ENCODE peak calls at places on chromosomes 13 and 19, in ten cellular contexts. One of them, this sample, is unnamed.

GRCh38 chr13:113907637-113908617 is 44.1 kb upstream of the GAS6 start:
- DNase-seq in astrocyte of the spinal cord: peak
- DNase-seq in BE2C: no peak
- DNase-seq in ovary: no peak
- DNase-seq in colonic mucosa: peak
- DNase-seq in GM06990: no peak
- DNase-seq in Caco-2: peak
- DNase-seq in heart right ventricle: no peak
- DNase-seq in cardiac fibroblast: peak
- DNase-seq in body of pancreas: peak
- DNase-seq in this sample: peak

GRCh38 chr19:33520048-33520643 is 1.4 kb downstream of the PEPD start:
- DNase-seq in GM06990: no peak
- DNase-seq in body of pancreas: no peak
- DNase-seq in astrocyte of the spinal cord: no peak
- DNase-seq in colonic mucosa: no peak
- DNase-seq in heart right ventricle: no peak
- DNase-seq in cardiac fibroblast: no peak
- DNase-seq in Caco-2: no peak
- DNase-seq in ovary: no peak
- DNase-seq in BE2C: no peak
- DNase-seq in this sample: no peak

GRCh38 chr13:77345150-77345780 is 18.4 kb upstream of the MYCBP2 start:
- DNase-seq in Caco-2: no peak
- DNase-seq in heart right ventricle: no peak
- DNase-seq in astrocyte of the spinal cord: no peak
- DNase-seq in GM06990: peak
- DNase-seq in ovary: no peak
- DNase-seq in BE2C: no peak
- DNase-seq in body of pancreas: no peak
- DNase-seq in cardiac fibroblast: no peak
- DNase-seq in colonic mucosa: no peak
- DNase-seq in this sample: no peak

GRCh38 chr13:31638577-31638976 is 100.7 kb upstream of the RXFP2 start:
- DNase-seq in heart right ventricle: no peak
- DNase-seq in colonic mucosa: no peak
- DNase-seq in astrocyte of the spinal cord: peak
- DNase-seq in GM06990: no peak
- DNase-seq in cardiac fibroblast: peak
- DNase-seq in Caco-2: no peak
- DNase-seq in body of pancreas: no peak
- DNase-seq in ovary: no peak
- DNase-seq in BE2C: no peak
- DNase-seq in this sample: peak

GRCh38 chr19:57527136-57527881 is at the start of gene ZNF549:
- DNase-seq in cardiac fibroblast: peak
- DNase-seq in astrocyte of the spinal cord: peak
- DNase-seq in Caco-2: peak
- DNase-seq in ovary: peak
- DNase-seq in GM06990: peak
- DNase-seq in heart right ventricle: peak
- DNase-seq in BE2C: peak
- DNase-seq in colonic mucosa: peak
- DNase-seq in body of pancreas: peak
- DNase-seq in this sample: peak

GRCh38 chr13:20565120-20565736 is 1.7 kb upstream of the IFT88 start:
- DNase-seq in colonic mucosa: no peak
- DNase-seq in heart right ventricle: no peak
- DNase-seq in Caco-2: no peak
- DNase-seq in astrocyte of the spinal cord: no peak
- DNase-seq in body of pancreas: no peak
- DNase-seq in GM06990: no peak
- DNase-seq in BE2C: no peak
- DNase-seq in ovary: no peak
- DNase-seq in cardiac fibroblast: no peak
- DNase-seq in this sample: no peak

GRCh38 chr13:36347826-36348225 is 1.6 kb upstream of the SPART start:
- DNase-seq in colonic mucosa: no peak
- DNase-seq in Caco-2: no peak
- DNase-seq in cardiac fibroblast: no peak
- DNase-seq in ovary: no peak
- DNase-seq in heart right ventricle: no peak
- DNase-seq in astrocyte of the spinal cord: no peak
- DNase-seq in BE2C: no peak
- DNase-seq in body of pancreas: no peak
- DNase-seq in GM06990: no peak
- DNase-seq in this sample: no peak

GRCh38 chr13:71830736-71831135 is 36.3 kb downstream of the DACH1 start:
- DNase-seq in BE2C: no peak
- DNase-seq in cardiac fibroblast: no peak
- DNase-seq in body of pancreas: no peak
- DNase-seq in Caco-2: no peak
- DNase-seq in heart right ventricle: no peak
- DNase-seq in colonic mucosa: no peak
- DNase-seq in astrocyte of the spinal cord: no peak
- DNase-seq in ovary: no peak
- DNase-seq in GM06990: no peak
- DNase-seq in this sample: no peak

GRCh38 chr13:52348983-52349780 is 56.8 kb downstream of the THSD1 start:
- DNase-seq in astrocyte of the spinal cord: peak
- DNase-seq in heart right ventricle: no peak
- DNase-seq in colonic mucosa: peak
- DNase-seq in GM06990: no peak
- DNase-seq in ovary: no peak
- DNase-seq in BE2C: no peak
- DNase-seq in cardiac fibroblast: peak
- DNase-seq in Caco-2: peak
- DNase-seq in body of pancreas: no peak
- DNase-seq in this sample: peak

GRCh38 chr13:27977476-27978300 is 8.6 kb upstream of the CDX2 start:
- DNase-seq in heart right ventricle: no peak
- DNase-seq in astrocyte of the spinal cord: no peak
- DNase-seq in GM06990: peak
- DNase-seq in ovary: no peak
- DNase-seq in Caco-2: no peak
- DNase-seq in colonic mucosa: peak
- DNase-seq in cardiac fibroblast: peak
- DNase-seq in body of pancreas: no peak
- DNase-seq in BE2C: no peak
- DNase-seq in this sample: no peak

GRCh38 chr19:17996826-17997316 is 11.1 kb upstream of the ARRDC2 start:
- DNase-seq in body of pancreas: peak
- DNase-seq in colonic mucosa: peak
- DNase-seq in astrocyte of the spinal cord: peak
- DNase-seq in Caco-2: peak
- DNase-seq in cardiac fibroblast: peak
- DNase-seq in heart right ventricle: peak
- DNase-seq in ovary: peak
- DNase-seq in BE2C: peak
- DNase-seq in GM06990: peak
- DNase-seq in this sample: no peak

GRCh38 chr13:101309014-101309619 is 107.2 kb downstream of the NALCN start:
- DNase-seq in Caco-2: no peak
- DNase-seq in GM06990: no peak
- DNase-seq in ovary: no peak
- DNase-seq in BE2C: no peak
- DNase-seq in cardiac fibroblast: peak
- DNase-seq in astrocyte of the spinal cord: peak
- DNase-seq in heart right ventricle: no peak
- DNase-seq in colonic mucosa: no peak
- DNase-seq in body of pancreas: no peak
- DNase-seq in this sample: peak

GRCh38 chr19:4362871-4363545 is 19.6 kb downstream of the MPND start:
- DNase-seq in BE2C: no peak
- DNase-seq in GM06990: peak
- DNase-seq in cardiac fibroblast: no peak
- DNase-seq in colonic mucosa: no peak
- DNase-seq in ovary: no peak
- DNase-seq in heart right ventricle: no peak
- DNase-seq in body of pancreas: no peak
- DNase-seq in astrocyte of the spinal cord: no peak
- DNase-seq in Caco-2: no peak
- DNase-seq in this sample: no peak

GRCh38 chr13:45092668-45093067 is 27.6 kb upstream of the GTF2F2 start:
- DNase-seq in GM06990: no peak
- DNase-seq in colonic mucosa: no peak
- DNase-seq in cardiac fibroblast: peak
- DNase-seq in body of pancreas: no peak
- DNase-seq in Caco-2: no peak
- DNase-seq in BE2C: no peak
- DNase-seq in ovary: no peak
- DNase-seq in astrocyte of the spinal cord: peak
- DNase-seq in heart right ventricle: no peak
- DNase-seq in this sample: no peak

DNA sequence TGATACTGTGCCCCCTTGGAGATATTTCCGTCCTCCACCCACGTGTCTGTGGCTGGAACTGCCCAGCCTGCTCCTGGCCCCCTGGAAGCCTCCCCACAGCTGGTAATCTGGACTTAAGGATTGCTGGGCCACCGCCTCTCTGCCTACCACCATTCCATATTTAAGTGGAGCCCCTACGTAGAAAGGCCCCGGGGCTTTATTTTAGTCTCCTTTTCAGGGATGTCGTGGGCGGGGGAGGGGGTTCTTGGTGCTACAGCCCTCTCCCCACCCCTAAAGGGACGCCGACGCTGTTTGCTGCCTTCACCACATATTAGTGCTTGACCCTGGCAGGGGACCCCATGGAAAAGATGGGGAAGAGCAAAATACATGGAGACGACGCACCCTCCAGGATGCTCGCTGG is 2.7 kb upstream of the NOP53 start:
- DNase-seq in heart right ventricle: no peak
- DNase-seq in colonic mucosa: no peak
- DNase-seq in Caco-2: no peak
- DNase-seq in ovary: no peak
- DNase-seq in astrocyte of the spinal cord: peak
- DNase-seq in cardiac fibroblast: peak
- DNase-seq in GM06990: no peak
- DNase-seq in BE2C: no peak
- DNase-seq in body of pancreas: no peak
- DNase-seq in this sample: no peak
- H3K4me3 ChIP-seq in heart right ventricle: peak
- H3K4me3 ChIP-seq in colonic mucosa: no peak
- H3K4me3 ChIP-seq in Caco-2: no peak
- H3K4me3 ChIP-seq in ovary: peak
- H3K4me3 ChIP-seq in astrocyte of the spinal cord: no peak
- H3K4me3 ChIP-seq in cardiac fibroblast: peak
- H3K4me3 ChIP-seq in GM06990: no peak
- H3K4me3 ChIP-seq in BE2C: no peak
- H3K4me3 ChIP-seq in body of pancreas: no peak
- H3K4me3 ChIP-seq in this sample: peak

DNA sequence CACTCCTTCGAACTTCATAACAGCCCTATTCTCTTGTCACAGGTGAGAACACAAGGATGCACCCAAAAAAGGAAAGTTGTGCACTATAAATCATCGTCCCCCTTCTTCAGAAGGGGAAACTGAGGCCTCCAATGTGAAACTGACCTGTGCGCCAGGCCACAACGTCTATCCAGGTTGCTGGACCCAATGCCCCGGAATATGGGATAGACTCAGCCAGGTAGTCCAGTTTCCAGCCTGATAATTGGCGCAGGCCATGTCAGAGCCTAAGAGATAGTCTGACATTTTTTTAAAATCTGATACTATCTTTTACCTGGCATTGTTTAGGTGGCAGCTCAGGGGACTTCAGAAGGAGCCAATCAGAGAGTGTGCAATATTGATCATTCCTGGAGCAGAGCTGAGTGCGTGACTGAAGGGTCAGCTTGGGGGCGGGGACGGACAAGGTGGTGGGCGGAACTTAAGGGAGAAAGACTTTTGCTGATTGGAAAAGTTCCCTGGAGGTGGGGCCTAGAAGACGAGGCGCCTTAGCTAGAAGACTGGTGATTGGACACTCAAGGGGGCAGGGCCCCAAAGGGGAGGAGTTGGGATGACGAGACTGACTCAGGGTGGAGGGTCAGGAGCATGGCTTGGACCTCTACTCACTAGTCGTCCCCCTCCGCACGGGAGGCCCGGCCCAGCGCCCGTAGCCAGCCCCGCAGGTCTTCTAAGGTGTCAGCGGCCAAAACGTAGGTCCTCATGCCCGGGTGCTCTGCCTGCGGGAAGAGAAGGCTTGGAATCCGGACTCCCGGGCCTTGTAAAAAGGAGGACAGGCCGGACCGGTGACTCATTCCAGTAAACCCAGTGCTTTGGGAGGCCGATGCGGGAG is 8.5 kb downstream of the PLEKHA4 start:
- DNase-seq in Caco-2: peak
- DNase-seq in cardiac fibroblast: no peak
- DNase-seq in astrocyte of the spinal cord: no peak
- DNase-seq in colonic mucosa: peak
- DNase-seq in heart right ventricle: no peak
- DNase-seq in BE2C: peak
- DNase-seq in GM06990: peak
- DNase-seq in ovary: no peak
- DNase-seq in body of pancreas: peak
- DNase-seq in this sample: no peak
- H3K4me3 ChIP-seq in Caco-2: no peak
- H3K4me3 ChIP-seq in cardiac fibroblast: no peak
- H3K4me3 ChIP-seq in astrocyte of the spinal cord: no peak
- H3K4me3 ChIP-seq in colonic mucosa: no peak
- H3K4me3 ChIP-seq in heart right ventricle: peak
- H3K4me3 ChIP-seq in BE2C: no peak
- H3K4me3 ChIP-seq in GM06990: peak
- H3K4me3 ChIP-seq in ovary: no peak
- H3K4me3 ChIP-seq in body of pancreas: no peak
- H3K4me3 ChIP-seq in this sample: no peak

GRCh38 chr19:41551711-41552110 is 24.3 kb upstream of the CEACAM21 start:
- DNase-seq in cardiac fibroblast: no peak
- DNase-seq in Caco-2: no peak
- DNase-seq in ovary: no peak
- DNase-seq in colonic mucosa: no peak
- DNase-seq in astrocyte of the spinal cord: no peak
- DNase-seq in GM06990: no peak
- DNase-seq in body of pancreas: no peak
- DNase-seq in heart right ventricle: no peak
- DNase-seq in BE2C: no peak
- DNase-seq in this sample: no peak
- H3K4me3 ChIP-seq in cardiac fibroblast: no peak
- H3K4me3 ChIP-seq in Caco-2: no peak
- H3K4me3 ChIP-seq in ovary: no peak
- H3K4me3 ChIP-seq in colonic mucosa: no peak
- H3K4me3 ChIP-seq in astrocyte of the spinal cord: no peak
- H3K4me3 ChIP-seq in GM06990: peak
- H3K4me3 ChIP-seq in body of pancreas: no peak
- H3K4me3 ChIP-seq in heart right ventricle: no peak
- H3K4me3 ChIP-seq in BE2C: no peak
- H3K4me3 ChIP-seq in this sample: no peak

DNA sequence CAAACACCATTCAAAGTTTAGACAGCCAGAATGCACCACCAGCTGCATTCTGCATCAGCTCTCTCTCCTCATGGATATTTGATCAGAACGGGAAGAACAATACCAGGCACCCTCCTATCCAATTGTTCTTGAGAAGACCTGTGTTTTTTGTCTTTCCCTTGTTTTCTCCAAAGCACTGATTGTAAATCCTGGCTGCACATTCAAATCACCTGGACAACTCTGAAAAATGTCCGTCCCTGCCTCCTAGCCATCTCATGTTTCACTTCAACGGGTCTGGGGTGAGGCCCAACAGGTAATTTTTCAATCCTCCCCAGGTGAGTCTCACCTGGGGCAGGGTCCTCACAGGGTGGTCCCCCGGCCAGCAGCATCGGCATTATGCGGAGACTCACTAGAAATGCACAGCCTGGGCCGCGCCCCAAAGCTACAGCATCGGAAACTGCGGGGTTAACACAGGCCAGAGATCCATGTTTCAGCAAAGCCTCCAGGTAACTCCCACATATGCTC is 5.5 kb downstream of the IRS2 start:
- DNase-seq in cardiac fibroblast: no peak
- DNase-seq in BE2C: no peak
- DNase-seq in heart right ventricle: no peak
- DNase-seq in colonic mucosa: no peak
- DNase-seq in ovary: no peak
- DNase-seq in Caco-2: no peak
- DNase-seq in astrocyte of the spinal cord: no peak
- DNase-seq in GM06990: no peak
- DNase-seq in body of pancreas: no peak
- DNase-seq in this sample: no peak
- H3K4me3 ChIP-seq in cardiac fibroblast: peak
- H3K4me3 ChIP-seq in BE2C: peak
- H3K4me3 ChIP-seq in heart right ventricle: peak
- H3K4me3 ChIP-seq in colonic mucosa: peak
- H3K4me3 ChIP-seq in ovary: peak
- H3K4me3 ChIP-seq in Caco-2: no peak
- H3K4me3 ChIP-seq in astrocyte of the spinal cord: peak
- H3K4me3 ChIP-seq in GM06990: no peak
- H3K4me3 ChIP-seq in body of pancreas: no peak
- H3K4me3 ChIP-seq in this sample: peak